ENCODE peak calls at places on chromosomes 7 and 10, in seven cellular contexts. B is ovary; V is KBM-7; F is amniotic stem cell; W is endothelial cell; R is activated CD8-positive, alpha-beta T cell treated with anti-CD3 and anti-CD28 coated beads for 36 hours; P is midbrain. U is an unnamed sample.

GRCh38 chr7:17233643-17234397 is 64.6 kb upstream of the AHR start:
- DNase-seq in P (no peak), B (no peak), R (peak), W (no peak), F (no peak), V (no peak), U (no peak)

GRCh38 chr7:80145780-80146422 is 11.3 kb downstream of the GNAI1 start:
- DNase-seq in P (no peak), B (no peak), W (no peak), F (peak), R (no peak), V (no peak), U (no peak)

GRCh38 chr10:86200269-86200668 is 166.3 kb downstream of the GRID1 start:
- DNase-seq in B (no peak), F (no peak), R (no peak), W (no peak), V (no peak), P (no peak), U (no peak)

GRCh38 chr7:155850730-155851678 is 38.7 kb upstream of the SHH start:
- DNase-seq in P (no peak), R (no peak), V (no peak), B (no peak), W (no peak), F (no peak), U (no peak)

GRCh38 chr10:98269435-98269912 is 1.5 kb upstream of the LOXL4 start:
- DNase-seq in F (peak), W (no peak), R (no peak), B (peak), V (no peak), P (peak), U (no peak)

GRCh38 chr10:44752451-44753441 is 158.4 kb upstream of the TMEM72 start:
- DNase-seq in R (no peak), B (no peak), V (no peak), P (no peak), F (peak), W (no peak), U (no peak)

GRCh38 chr10:7988985-7989384 is 65.5 kb upstream of the GATA3 start:
- DNase-seq in F (no peak), B (no peak), W (no peak), R (peak), P (no peak), V (no peak), U (no peak)

GRCh38 chr10:102917314-102917961 is 656 bp upstream of the CNNM2 start:
- DNase-seq in W (peak), B (peak), V (no peak), F (peak), R (peak), P (peak), U (peak)

GRCh38 chr7:96178581-96178980 is 143.3 kb downstream of the SLC25A13 start:
- DNase-seq in P (no peak), W (no peak), V (no peak), F (no peak), R (no peak), B (no peak), U (no peak)

GRCh38 chr10:126392068-126392467 is 3.8 kb upstream of the ADAM12 start:
- DNase-seq in P (no peak), B (no peak), W (no peak), V (no peak), F (no peak), R (no peak), U (no peak)

GRCh38 chr7:149635561-149636329 is 137.6 kb downstream of the ZNF467 start:
- DNase-seq in P (no peak), V (peak), W (no peak), B (no peak), R (peak), F (no peak), U (no peak)

GRCh38 chr7:1549357-1550004 is 6.5 kb downstream of the TMEM184A start:
- DNase-seq in P (no peak), B (no peak), F (no peak), W (no peak), R (no peak), V (no peak), U (no peak)

GRCh38 chr10:13056461-13057077 is 43.4 kb upstream of the OPTN start:
- DNase-seq in W (peak), R (no peak), P (no peak), V (no peak), F (no peak), B (no peak), U (peak)

GRCh38 chr7:77797734-77798393 is 370 bp downstream of the TMEM60 start:
- DNase-seq in V (no peak), P (peak), R (no peak), B (no peak), W (peak), F (no peak), U (no peak)

GRCh38 chr7:131586759-131587158 is 30.3 kb upstream of the PODXL start:
- DNase-seq in P (no peak), B (no peak), V (no peak), W (no peak), R (no peak), F (no peak), U (no peak)

GRCh38 chr10:3484306-3485187 is 300.5 kb downstream of the KLF6 start:
- DNase-seq in V (no peak), P (no peak), R (no peak), B (no peak), W (no peak), F (no peak), U (no peak)

GRCh38 chr7:5703572-5704533 is 77.6 kb downstream of the RNF216 start:
- DNase-seq in F (no peak), R (peak), V (no peak), W (no peak), B (no peak), P (peak), U (no peak)

GRCh38 chr7:98731651-98732050 is 114.6 kb downstream of the NPTX2 start:
- DNase-seq in B (no peak), W (no peak), P (no peak), V (no peak), F (no peak), R (no peak), U (no peak)

GRCh38 chr10:117860135-117860534 is 186.6 kb downstream of the RAB11FIP2 start:
- DNase-seq in V (no peak), B (no peak), P (no peak), R (no peak), W (no peak), F (no peak), U (no peak)

GRCh38 chr7:77799078-77799964 is 748 bp downstream of the PHTF2 start:
- DNase-seq in P (peak), W (peak), V (peak), R (peak), B (peak), F (no peak), U (peak)

GRCh38 chr7:44565097-44565794 is 8.5 kb downstream of the DDX56 start:
- DNase-seq in V (peak), W (peak), B (peak), P (peak), F (peak), R (peak), U (peak)

GRCh38 chr7:907158-907980 is 31.0 kb downstream of the GET4 start:
- DNase-seq in B (no peak), R (peak), V (no peak), P (no peak), W (no peak), F (no peak), U (no peak)

GRCh38 chr10:35369049-35369760 is 32.9 kb downstream of the CCNY start:
- DNase-seq in V (peak), F (no peak), W (no peak), P (no peak), B (no peak), R (no peak), U (no peak)